ENCODE peak calls at places on chromosomes 13 and 19, in four cellular contexts. One of them, this sample, is unnamed.

GRCh38 chr13:33509642-33510229 is 224.2 kb upstream of the STARD13 start:
- DNase-seq in SK-N-DZ: no peak
- DNase-seq in endothelial cell: peak; percentile 28
- DNase-seq in AG09309: no peak
- DNase-seq in this sample: no peak

GRCh38 chr13:26021516-26021915 is 30.3 kb downstream of the SHISA2 start:
- DNase-seq in SK-N-DZ: no peak
- DNase-seq in endothelial cell: no peak
- DNase-seq in AG09309: no peak
- DNase-seq in this sample: no peak

GRCh38 chr13:23455401-23456185 is 22.1 kb upstream of the SACS start:
- DNase-seq in SK-N-DZ: no peak
- DNase-seq in endothelial cell: no peak
- DNase-seq in AG09309: no peak
- DNase-seq in this sample: no peak

GRCh38 chr19:14383898-14384669 is 2.8 kb downstream of the ADGRE5 start:
- DNase-seq in SK-N-DZ: no peak
- DNase-seq in endothelial cell: no peak
- DNase-seq in AG09309: no peak
- DNase-seq in this sample: peak; percentile 80

GRCh38 chr19:49787746-49788145 is 20.9 kb downstream of the AP2A1 start:
- DNase-seq in SK-N-DZ: no peak
- DNase-seq in endothelial cell: no peak
- DNase-seq in AG09309: no peak
- DNase-seq in this sample: no peak

GRCh38 chr19:29587518-29587986 is 18.5 kb upstream of the POP4 start:
- DNase-seq in SK-N-DZ: no peak
- DNase-seq in endothelial cell: no peak
- DNase-seq in AG09309: no peak
- DNase-seq in this sample: no peak

GRCh38 chr19:1825909-1826556 is 14.0 kb upstream of the ATP8B3 start:
- DNase-seq in SK-N-DZ: peak; percentile 81
- DNase-seq in endothelial cell: peak; percentile 84
- DNase-seq in AG09309: no peak
- DNase-seq in this sample: peak; percentile 93

GRCh38 chr13:114227528-114227927 is 7.2 kb upstream of the CDC16 start:
- DNase-seq in SK-N-DZ: no peak
- DNase-seq in endothelial cell: no peak
- DNase-seq in AG09309: no peak
- DNase-seq in this sample: no peak

GRCh38 chr13:84430015-84430414 is 547.7 kb upstream of the SLITRK1 start:
- DNase-seq in SK-N-DZ: no peak
- DNase-seq in endothelial cell: no peak
- DNase-seq in AG09309: no peak
- DNase-seq in this sample: no peak

GRCh38 chr19:17405250-17406038 is at the start of gene BST2:
- DNase-seq in SK-N-DZ: peak; percentile 63
- DNase-seq in endothelial cell: no peak
- DNase-seq in AG09309: no peak
- DNase-seq in this sample: peak; percentile 90

GRCh38 chr19:49224856-49225255 is 67.3 kb downstream of the TRPM4 start:
- DNase-seq in SK-N-DZ: peak; percentile 32
- DNase-seq in endothelial cell: peak; percentile 74
- DNase-seq in AG09309: no peak
- DNase-seq in this sample: peak; percentile 61

GRCh38 chr19:54937926-54938325 is 9.4 kb downstream of the NLRP7 start:
- DNase-seq in SK-N-DZ: no peak
- DNase-seq in endothelial cell: no peak
- DNase-seq in AG09309: no peak
- DNase-seq in this sample: no peak